ENCODE peak calls at places on chromosomes 6 and 20, in ten cellular contexts. S, R, U, M, W, G, D, F, Q and J are unnamed samples.

GRCh38 chr20:51622004-51622874 is 79.7 kb upstream of the NFATC2 start:
- DNase-seq in S (no peak), R (no peak), U (no peak), M (peak), W (no peak), G (no peak), D (no peak), F (no peak), Q (no peak), J (peak)

GRCh38 chr20:62653373-62653772 is 11.1 kb downstream of the SLCO4A1 start:
- DNase-seq in S (no peak), R (no peak), U (no peak), M (no peak), W (no peak), G (no peak), D (no peak), F (no peak), Q (no peak), J (no peak)

GRCh38 chr20:33663161-33664084 is 1.3 kb downstream of the C20orf144 start:
- DNase-seq in S (peak), R (peak), U (peak), M (peak), W (peak), G (peak), D (peak), F (peak), Q (no peak), J (peak)

GRCh38 chr6:80638222-80639055 is 532.0 kb downstream of the BCKDHB start:
- DNase-seq in S (peak), R (no peak), U (no peak), M (peak), W (peak), G (peak), D (peak), F (peak), Q (peak), J (peak)

GRCh38 chr6:122408240-122408639 is 8.8 kb downstream of the HSF2 start:
- DNase-seq in S (no peak), R (no peak), U (no peak), M (no peak), W (no peak), G (no peak), D (no peak), F (no peak), Q (no peak), J (no peak)

GRCh38 chr6:35754452-35755321 is 17.9 kb downstream of the ARMC12 start:
- DNase-seq in S (no peak), R (no peak), U (no peak), M (no peak), W (peak), G (peak), D (peak), F (no peak), Q (no peak), J (peak)

GRCh38 chr6:71211799-71212198 is 76.8 kb upstream of the OGFRL1 start:
- DNase-seq in S (no peak), R (no peak), U (no peak), M (no peak), W (no peak), G (no peak), D (peak), F (no peak), Q (no peak), J (no peak)

GRCh38 chr6:170205534-170206316 is 85.2 kb downstream of the DLL1 start:
- DNase-seq in S (no peak), R (no peak), U (no peak), M (no peak), W (no peak), G (no peak), D (no peak), F (no peak), Q (no peak), J (peak)

GRCh38 chr20:49344140-49344539 is 66.3 kb upstream of the ZNFX1 start:
- DNase-seq in S (no peak), R (no peak), U (no peak), M (no peak), W (no peak), G (no peak), D (no peak), F (no peak), Q (no peak), J (peak)

GRCh38 chr6:64520050-64520449 is 884.4 kb downstream of the PHF3 start:
- DNase-seq in S (peak), R (no peak), U (no peak), M (peak), W (no peak), G (peak), D (peak), F (peak), Q (peak), J (peak)

GRCh38 chr6:53309059-53309896 is 39.5 kb downstream of the ELOVL5 start:
- DNase-seq in S (peak), R (no peak), U (peak), M (no peak), W (no peak), G (peak), D (peak), F (peak), Q (peak), J (peak)

GRCh38 chr20:37295001-37295400 is 5.5 kb downstream of the MANBAL start:
- DNase-seq in S (peak), R (no peak), U (no peak), M (peak), W (peak), G (peak), D (peak), F (peak), Q (no peak), J (peak)

GRCh38 chr20:32945710-32946221 is 58.5 kb downstream of the SUN5 start:
- DNase-seq in S (no peak), R (peak), U (peak), M (peak), W (no peak), G (peak), D (peak), F (peak), Q (no peak), J (peak)

GRCh38 chr6:129329677-129330076 is 380.3 kb downstream of the ARHGAP18 start:
- DNase-seq in S (no peak), R (no peak), U (no peak), M (peak), W (no peak), G (no peak), D (no peak), F (no peak), Q (no peak), J (peak)

GRCh38 chr6:122803056-122803695 is 14.1 kb downstream of the SMPDL3A start:
- DNase-seq in S (no peak), R (no peak), U (no peak), M (no peak), W (no peak), G (peak), D (peak), F (no peak), Q (no peak), J (no peak)

GRCh38 chr6:75349262-75349984 is 64.8 kb upstream of the TMEM30A start:
- DNase-seq in S (no peak), R (peak), U (no peak), M (peak), W (no peak), G (peak), D (peak), F (peak), Q (no peak), J (no peak)

GRCh38 chr20:57714409-57715267 is 4.8 kb upstream of the PMEPA1 start:
- DNase-seq in S (peak), R (no peak), U (no peak), M (no peak), W (peak), G (peak), D (peak), F (no peak), Q (no peak), J (peak)

GRCh38 chr6:97110626-97111025 is 172.4 kb downstream of the MMS22L start:
- DNase-seq in S (no peak), R (no peak), U (no peak), M (no peak), W (no peak), G (no peak), D (no peak), F (no peak), Q (no peak), J (no peak)

GRCh38 chr20:38110525-38111178 is 54.4 kb downstream of the TGM2 start:
- DNase-seq in S (no peak), R (no peak), U (no peak), M (no peak), W (no peak), G (no peak), D (no peak), F (no peak), Q (no peak), J (no peak)

GRCh38 chr20:25065625-25066338 is 7.8 kb upstream of the ACSS1 start:
- DNase-seq in S (peak), R (peak), U (peak), M (peak), W (peak), G (peak), D (peak), F (peak), Q (peak), J (peak)

GRCh38 chr20:57208198-57208597 is 58.2 kb downstream of the BMP7 start:
- DNase-seq in S (no peak), R (no peak), U (no peak), M (no peak), W (no peak), G (no peak), D (peak), F (no peak), Q (no peak), J (peak)

GRCh38 chr6:110468696-110469095 is 7.7 kb downstream of the SLC22A16 start:
- DNase-seq in S (no peak), R (no peak), U (no peak), M (peak), W (no peak), G (no peak), D (no peak), F (no peak), Q (no peak), J (peak)
- H3K27ac ChIP-seq in S (no peak), R (no peak), U (no peak), M (no peak), W (no peak), G (no peak), D (no peak), F (no peak), Q (no peak), J (no peak)

DNA sequence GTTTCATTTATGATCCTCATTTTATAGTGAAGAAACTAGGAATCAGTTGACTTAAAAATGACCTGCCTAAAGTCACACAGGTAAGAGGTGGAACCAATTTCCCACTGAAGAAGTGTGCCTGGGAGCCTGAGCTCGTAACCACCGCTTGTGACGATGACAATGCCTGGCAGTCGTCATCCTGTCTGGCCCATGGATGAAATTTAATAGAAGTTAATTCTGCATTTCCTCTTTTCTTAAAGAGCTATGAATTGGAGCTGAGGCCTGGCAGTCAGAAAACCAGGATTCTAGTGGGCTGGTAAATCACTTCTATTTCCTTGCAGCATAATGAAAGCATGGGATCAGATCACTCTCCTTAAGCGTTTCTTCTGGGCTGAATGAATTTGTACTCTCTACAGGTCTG is 200.0 kb upstream of the SGK1 start:
- DNase-seq in S (no peak), R (no peak), U (no peak), M (no peak), W (no peak), G (no peak), D (peak), F (no peak), Q (no peak), J (no peak)
- H3K4me2 ChIP-seq in S (peak), R (no peak), U (no peak), M (no peak), W (no peak), G (no peak), D (peak), F (no peak), Q (no peak), J (peak)

GRCh38 chr6:10526156-10526555 is 5.0 kb downstream of the GCNT2 start:
- DNase-seq in S (no peak), R (no peak), U (no peak), M (peak), W (no peak), G (no peak), D (no peak), F (peak), Q (no peak), J (no peak)

GRCh38 chr6:10531513-10531912 is 10.4 kb downstream of the GCNT2 start:
- DNase-seq in S (no peak), R (no peak), U (peak), M (no peak), W (no peak), G (no peak), D (no peak), F (no peak), Q (no peak), J (peak)

GRCh38 chr6:10529231-10529801 is 8.2 kb downstream of the GCNT2 start:
- DNase-seq in S (no peak), R (no peak), U (peak), M (no peak), W (peak), G (no peak), D (no peak), F (no peak), Q (no peak), J (peak)

GRCh38 chr6:10531942-10532341 is 10.8 kb downstream of the GCNT2 start:
- DNase-seq in S (no peak), R (no peak), U (peak), M (no peak), W (no peak), G (no peak), D (no peak), F (peak), Q (no peak), J (no peak)

GRCh38 chr6:10528170-10528981 is 7.2 kb downstream of the GCNT2 start:
- DNase-seq in S (peak), R (no peak), U (peak), M (peak), W (peak), G (peak), D (no peak), F (peak), Q (peak), J (peak)
- H3K4me3 ChIP-seq in S (peak), R (no peak), U (peak), M (no peak), W (peak), G (peak), D (no peak), F (peak), Q (peak), J (peak)

GRCh38 chr20:31671324-31671723 is 33.6 kb downstream of the COX4I2 start:
- DNase-seq in S (no peak), R (no peak), U (no peak), M (no peak), W (no peak), G (no peak), D (no peak), F (no peak), Q (no peak), J (no peak)
- H3K27ac ChIP-seq in S (peak), R (no peak), U (no peak), M (no peak), W (no peak), G (no peak), D (no peak), F (no peak), Q (no peak), J (no peak)

DNA sequence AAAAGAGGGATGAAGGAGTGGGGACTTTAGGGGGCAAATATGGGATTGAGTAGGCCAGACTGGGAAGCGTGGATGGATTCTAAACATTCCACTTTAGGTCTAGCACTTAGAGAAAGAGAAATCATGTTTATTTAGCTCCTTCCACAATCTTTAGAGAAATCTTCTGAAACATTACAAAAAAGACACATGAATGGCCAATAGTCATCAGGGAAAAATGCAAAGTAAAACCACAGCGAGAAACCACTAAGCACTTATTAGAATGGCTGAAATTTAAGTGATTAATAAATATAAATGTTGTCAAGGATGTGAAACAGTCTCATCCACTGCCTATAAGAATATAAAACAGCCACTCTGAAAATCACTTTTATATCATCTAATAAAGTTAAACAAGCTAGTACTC is 46.9 kb downstream of the HLA-A start:
- DNase-seq in S (no peak), R (no peak), U (no peak), M (no peak), W (no peak), G (no peak), D (peak), F (no peak), Q (no peak), J (no peak)
- H3K4me2 ChIP-seq in S (no peak), R (no peak), U (no peak), M (no peak), W (no peak), G (no peak), D (no peak), F (no peak), Q (no peak), J (no peak)

DNA sequence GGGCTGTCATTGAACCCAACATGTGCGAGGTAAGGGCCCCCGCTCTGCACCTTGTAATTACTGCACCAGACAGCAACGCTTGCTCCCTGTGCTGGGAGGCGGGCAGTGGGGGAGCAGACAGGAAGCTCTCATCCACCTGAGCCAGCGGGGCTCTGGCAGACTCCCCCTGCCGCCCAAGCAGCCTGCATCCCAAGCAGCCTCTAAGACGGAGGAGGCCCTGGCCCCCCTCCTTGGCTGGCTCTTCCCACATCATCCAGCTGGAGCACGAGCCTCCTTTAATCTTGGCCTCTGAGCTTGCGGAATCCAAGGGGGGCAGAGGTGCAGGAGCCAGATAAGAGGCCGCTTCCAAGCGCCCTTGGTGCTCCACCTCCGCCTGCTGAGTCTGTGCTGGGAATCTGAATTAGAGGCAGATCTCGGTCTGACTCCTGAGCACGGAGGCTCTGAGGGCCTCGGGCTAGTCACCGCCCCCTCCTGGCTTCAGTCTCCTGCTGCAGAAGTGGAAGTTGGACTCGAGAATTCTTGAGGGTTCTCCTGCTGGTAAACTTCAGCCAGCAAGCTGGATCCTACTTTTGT is 40.0 kb upstream of the CDH22 start:
- DNase-seq in S (peak), R (peak), U (no peak), M (peak), W (no peak), G (peak), D (peak), F (no peak), Q (no peak), J (peak)
- H3K4me3 ChIP-seq in S (no peak), R (no peak), U (no peak), M (no peak), W (no peak), G (no peak), D (no peak), F (no peak), Q (no peak), J (no peak)

DNA sequence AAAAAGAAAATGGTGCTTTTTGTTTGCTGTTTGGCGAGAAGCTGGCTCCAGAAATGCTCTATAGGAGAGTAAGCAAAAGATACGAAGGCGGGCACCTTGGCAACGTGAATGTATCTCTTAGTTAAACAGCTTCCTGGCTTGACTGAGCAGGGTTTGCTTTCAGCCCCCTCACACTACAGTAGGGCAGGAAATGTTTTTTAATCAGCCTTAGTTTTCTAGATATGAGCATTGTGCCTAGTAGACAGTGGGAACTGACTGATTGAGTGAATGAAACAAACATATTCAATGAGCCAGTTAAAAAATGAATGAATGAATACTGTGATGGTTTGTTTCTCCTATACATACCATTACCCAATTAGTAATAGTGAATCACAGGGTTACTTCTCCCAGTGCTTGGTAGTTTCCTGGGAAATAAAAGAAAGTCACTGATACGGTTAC is 19.9 kb downstream of the CAP2 start:
- DNase-seq in S (peak), R (no peak), U (no peak), M (no peak), W (no peak), G (peak), D (peak), F (peak), Q (no peak), J (peak)
- H3K27ac ChIP-seq in S (peak), R (no peak), U (no peak), M (no peak), W (no peak), G (peak), D (peak), F (no peak), Q (no peak), J (peak)

GRCh38 chr20:41002842-41003142 is 25.8 kb upstream of the TOP1 start:
- DNase-seq in S (no peak), R (no peak), U (no peak), M (no peak), W (no peak), G (no peak), D (no peak), F (no peak), Q (no peak), J (peak)

GRCh38 chr20:41004561-41005360 is 23.9 kb upstream of the TOP1 start:
- DNase-seq in S (no peak), R (no peak), U (peak), M (no peak), W (no peak), G (peak), D (peak), F (peak), Q (no peak), J (peak)

GRCh38 chr20:41005361-41005729 is 23.3 kb upstream of the TOP1 start:
- DNase-seq in S (peak), R (no peak), U (no peak), M (no peak), W (peak), G (peak), D (peak), F (peak), Q (no peak), J (peak)

GRCh38 chr20:41001497-41001896 is 27.1 kb upstream of the TOP1 start:
- DNase-seq in S (no peak), R (no peak), U (no peak), M (no peak), W (no peak), G (peak), D (peak), F (no peak), Q (no peak), J (no peak)

DNA sequence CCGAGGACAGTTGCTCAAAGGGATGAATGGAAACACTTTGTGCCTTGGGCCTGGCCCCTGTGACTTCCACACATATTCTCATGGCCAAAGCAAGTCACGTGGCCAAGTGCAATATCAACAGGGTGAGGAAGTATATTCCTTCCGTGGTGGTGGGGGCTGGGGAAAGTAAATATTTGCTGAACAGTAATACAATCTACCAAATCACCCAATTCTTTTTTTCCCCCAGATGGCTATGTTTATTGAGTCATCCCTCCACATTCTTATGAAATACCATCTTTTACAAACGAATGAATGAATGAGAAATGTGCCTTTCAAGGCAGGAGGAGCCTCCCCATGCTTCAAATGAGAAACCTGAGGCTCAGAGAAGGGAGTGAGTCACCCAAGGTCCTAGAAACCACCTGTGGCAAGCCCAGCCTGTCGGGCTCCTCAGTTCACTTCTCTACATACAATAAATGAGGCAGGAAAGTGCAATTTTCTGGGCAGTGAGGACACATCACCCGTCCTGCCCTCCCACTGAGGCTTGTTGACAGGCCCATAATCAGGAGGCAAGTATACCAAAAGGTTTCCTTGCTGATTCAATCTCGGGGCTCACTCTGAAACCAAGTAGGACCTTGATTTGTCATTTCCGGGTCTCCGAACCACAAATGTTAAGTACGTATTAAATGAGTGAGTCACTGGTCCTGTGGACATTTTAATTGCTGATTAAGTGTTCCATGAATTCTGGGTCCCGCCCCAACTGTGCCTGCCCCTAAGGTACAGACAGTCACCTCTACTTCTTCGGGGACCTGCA is 25.3 kb upstream of the TOP1 start:
- DNase-seq in S (peak), R (no peak), U (no peak), M (peak), W (peak), G (peak), D (peak), F (peak), Q (no peak), J (peak)
- H3K4me2 ChIP-seq in S (peak), R (no peak), U (peak), M (no peak), W (peak), G (peak), D (peak), F (peak), Q (peak), J (peak)